ENCODE peak calls at places on chromosome 11, in ten cellular contexts. A is GM12878; W is A549; I is ovary; U is IMR-90; N is cardiac fibroblast; K is lower lobe of right lung; D is astrocyte of the spinal cord; M is effector memory CD4-positive, alpha-beta T cell; F is CD8-positive, alpha-beta T cell. B is an unnamed sample.

GRCh38 chr11:88103337-88104206 is 71.7 kb downstream of the RAB38 start:
- DNase-seq in K (peak), I (no peak), U (peak), D (peak), W (peak), F (no peak), M (no peak), N (peak), A (peak), B (no peak)

GRCh38 chr11:61418136-61418535 is 11.6 kb downstream of the CPSF7 start:
- DNase-seq in M (no peak), W (no peak), N (no peak), A (no peak), U (peak), D (no peak), I (no peak), K (no peak), F (no peak), B (no peak)

GRCh38 chr11:119700536-119701346 is 28.3 kb downstream of the NECTIN1 start:
- DNase-seq in D (no peak), M (no peak), W (no peak), A (no peak), N (no peak), U (no peak), F (no peak), K (peak), I (no peak), B (no peak)

GRCh38 chr11:60937144-60937527 is 12.9 kb downstream of the TMEM132A start:
- DNase-seq in D (no peak), W (no peak), I (no peak), K (no peak), N (no peak), F (no peak), U (no peak), M (no peak), A (no peak), B (no peak)

GRCh38 chr11:131386408-131386807 is 16.0 kb downstream of the NTM start:
- DNase-seq in I (no peak), M (no peak), W (no peak), D (no peak), N (no peak), A (no peak), U (no peak), F (no peak), K (no peak), B (no peak)

GRCh38 chr11:81989093-81989492 is 744.6 kb downstream of the FAM181B start:
- DNase-seq in I (no peak), M (no peak), N (no peak), K (no peak), F (no peak), W (no peak), U (no peak), D (peak), A (no peak), B (no peak)

GRCh38 chr11:47886096-47886495 is 37.9 kb upstream of the NUP160 start:
- DNase-seq in U (peak), N (peak), I (no peak), A (no peak), D (peak), M (no peak), W (no peak), K (no peak), F (no peak), B (no peak)

GRCh38 chr11:107691003-107691402 is 20.9 kb downstream of the SLN start:
- DNase-seq in U (peak), I (no peak), W (no peak), F (no peak), A (no peak), D (peak), N (peak), M (no peak), K (no peak), B (no peak)

GRCh38 chr11:114279778-114280532 is 16.2 kb upstream of the NNMT start:
- DNase-seq in I (no peak), N (peak), M (no peak), D (peak), K (no peak), A (no peak), U (peak), F (no peak), W (no peak), B (no peak)

GRCh38 chr11:129694538-129694937 is 121.1 kb upstream of the TMEM45B start:
- DNase-seq in W (no peak), A (no peak), I (no peak), U (no peak), K (no peak), M (no peak), F (no peak), D (no peak), N (no peak), B (no peak)

GRCh38 chr11:46296520-46297448 is 19.3 kb downstream of the CREB3L1 start:
- DNase-seq in M (no peak), F (no peak), A (no peak), N (peak), W (no peak), K (no peak), I (peak), U (peak), D (peak), B (no peak)

GRCh38 chr11:117934526-117935307 is 5.5 kb upstream of the TMPRSS13 start:
- DNase-seq in D (no peak), F (peak), I (peak), A (no peak), M (no peak), N (no peak), K (peak), W (no peak), U (no peak), B (no peak)

GRCh38 chr11:37109205-37109585 is 511.2 kb upstream of the RAG2 start:
- DNase-seq in A (no peak), D (no peak), F (no peak), W (no peak), K (no peak), N (no peak), I (no peak), M (no peak), U (no peak), B (no peak)

GRCh38 chr11:6611092-6612007 is 666 bp downstream of the TAF10 start:
- DNase-seq in F (peak), K (peak), M (no peak), I (peak), A (no peak), N (peak), U (peak), W (no peak), D (peak), B (peak)

GRCh38 chr11:19232910-19233503 is 7.7 kb downstream of the E2F8 start:
- DNase-seq in K (no peak), A (no peak), N (peak), W (peak), M (no peak), D (peak), I (no peak), F (no peak), U (peak), B (peak)

GRCh38 chr11:4385978-4386740 is 7.3 kb downstream of the TRIM21 start:
- DNase-seq in U (no peak), F (no peak), M (no peak), K (no peak), N (no peak), D (no peak), A (no peak), W (no peak), I (no peak), B (no peak)

GRCh38 chr11:120061036-120061760 is 76.7 kb downstream of the TRIM29 start:
- DNase-seq in D (no peak), N (no peak), I (no peak), A (no peak), U (no peak), W (no peak), M (no peak), K (no peak), F (no peak), B (no peak)

GRCh38 chr11:95451261-95451660 is 220.3 kb upstream of the SESN3 start:
- DNase-seq in N (peak), I (no peak), A (no peak), D (no peak), U (no peak), K (no peak), M (no peak), F (no peak), W (no peak), B (no peak)

GRCh38 chr11:13094930-13095687 is 86.0 kb downstream of the RASSF10 start:
- DNase-seq in I (no peak), U (no peak), N (no peak), F (no peak), M (no peak), D (no peak), W (no peak), A (no peak), K (no peak), B (no peak)

GRCh38 chr11:34816698-34817213 is 99.4 kb downstream of the APIP start:
- DNase-seq in A (no peak), U (no peak), W (no peak), M (no peak), K (no peak), D (no peak), N (no peak), I (no peak), F (no peak), B (no peak)

GRCh38 chr11:74278721-74279148 is 32.7 kb downstream of the P4HA3 start:
- DNase-seq in M (no peak), A (no peak), N (peak), W (peak), I (peak), F (no peak), K (no peak), D (peak), U (peak), B (peak)

GRCh38 chr11:73404048-73404447 is 27.8 kb downstream of the RELT start:
- DNase-seq in F (no peak), W (peak), U (peak), M (no peak), I (peak), D (peak), A (no peak), N (peak), K (peak), B (no peak)

GRCh38 chr11:35178862-35179261 is 39.9 kb downstream of the CD44 start:
- DNase-seq in I (no peak), W (no peak), M (no peak), U (peak), F (no peak), D (no peak), K (no peak), N (no peak), A (no peak), B (no peak)

GRCh38 chr11:11540157-11540556 is 81.6 kb downstream of the GALNT18 start:
- DNase-seq in U (no peak), K (no peak), A (no peak), D (no peak), F (no peak), M (no peak), I (no peak), N (no peak), W (no peak), B (no peak)

GRCh38 chr11:11370263-11371060 is 17.4 kb upstream of the CSNK2A3 start:
- DNase-seq in N (no peak), U (no peak), D (no peak), W (no peak), K (no peak), A (no peak), I (no peak), M (no peak), F (no peak), B (no peak)

GRCh38 chr11:73151371-73151870 is 9.3 kb upstream of the FCHSD2 start:
- DNase-seq in D (no peak), F (no peak), K (no peak), M (no peak), I (no peak), U (no peak), N (no peak), A (no peak), W (no peak), B (no peak)

GRCh38 chr11:102147031-102147430 is 36.8 kb downstream of the YAP1 start:
- DNase-seq in W (no peak), I (no peak), N (no peak), F (no peak), A (no peak), K (no peak), M (no peak), U (peak), D (no peak), B (no peak)

GRCh38 chr11:118098996-118099837 is 12.5 kb upstream of the SMIM35 start:
- DNase-seq in W (no peak), U (no peak), D (no peak), A (no peak), I (no peak), N (no peak), M (no peak), F (no peak), K (no peak), B (no peak)

GRCh38 chr11:66317322-66317765 is 500 bp upstream of the CD248 start:
- DNase-seq in I (peak), W (no peak), N (peak), K (no peak), D (no peak), F (peak), A (no peak), U (peak), M (no peak), B (no peak)

GRCh38 chr11:46741600-46742484 is 22.8 kb downstream of the F2 start:
- DNase-seq in A (no peak), W (no peak), U (no peak), I (no peak), N (no peak), M (no peak), D (no peak), K (no peak), F (no peak), B (no peak)

GRCh38 chr11:70077411-70078094 is 564 bp upstream of the ANO1 start:
- DNase-seq in D (no peak), M (no peak), I (no peak), A (no peak), K (no peak), N (no peak), W (no peak), U (no peak), F (no peak), B (no peak)

GRCh38 chr11:70078796-70079616 is 889 bp downstream of the ANO1 start:
- DNase-seq in N (no peak), A (no peak), I (no peak), D (no peak), W (no peak), M (no peak), K (no peak), F (no peak), U (no peak), B (no peak)

GRCh38 chr11:70079691-70080090 is 1.6 kb downstream of the ANO1 start:
- DNase-seq in U (no peak), K (no peak), A (no peak), I (no peak), D (no peak), N (no peak), M (no peak), F (no peak), W (no peak), B (no peak)

GRCh38 chr11:70076461-70076931 is 1.6 kb upstream of the ANO1 start:
- DNase-seq in F (no peak), D (no peak), I (no peak), U (no peak), A (no peak), M (no peak), K (no peak), W (no peak), N (no peak), B (no peak)

GRCh38 chr11:70078095-70078795 is at the start of gene ANO1:
- DNase-seq in K (no peak), W (no peak), I (no peak), A (no peak), F (no peak), D (no peak), N (no peak), M (no peak), U (peak), B (no peak)
- H3K4me3 ChIP-seq in K (peak), W (peak), I (peak), A (no peak), F (no peak), D (no peak), N (no peak), M (no peak), U (peak), B (peak)

GRCh38 chr11:86069408-86070086 is 663 bp upstream of the PICALM start:
- DNase-seq in A (peak), D (peak), M (no peak), K (no peak), F (no peak), I (no peak), U (peak), W (peak), N (peak), B (peak)
- H3K4me3 ChIP-seq in A (peak), D (peak), M (no peak), K (peak), F (peak), I (peak), U (peak), W (peak), N (peak), B (peak)

GRCh38 chr11:125227151-125227550 is 62.6 kb downstream of the PKNOX2 start:
- DNase-seq in W (no peak), I (no peak), F (no peak), M (no peak), A (no peak), K (no peak), U (no peak), N (no peak), D (no peak), B (no peak)

GRCh38 chr11:125229916-125230315 is 65.4 kb downstream of the PKNOX2 start:
- DNase-seq in I (no peak), F (no peak), N (no peak), U (no peak), M (no peak), W (no peak), K (no peak), D (no peak), A (no peak), B (no peak)

GRCh38 chr11:125226701-125227100 is 62.1 kb downstream of the PKNOX2 start:
- DNase-seq in I (no peak), K (no peak), U (no peak), M (no peak), A (no peak), F (no peak), N (no peak), W (no peak), D (no peak), B (no peak)

GRCh38 chr11:125229006-125229405 is 64.5 kb downstream of the PKNOX2 start:
- DNase-seq in M (no peak), W (no peak), F (no peak), I (no peak), D (no peak), N (no peak), K (no peak), U (no peak), A (no peak), B (peak)

GRCh38 chr11:125228425-125228824 is 63.9 kb downstream of the PKNOX2 start:
- DNase-seq in K (no peak), A (no peak), W (no peak), M (no peak), N (no peak), F (no peak), U (no peak), D (no peak), I (no peak), B (no peak)
- H3K4me3 ChIP-seq in K (no peak), A (no peak), W (no peak), M (no peak), N (no peak), F (no peak), U (no peak), D (no peak), I (no peak), B (no peak)

DNA sequence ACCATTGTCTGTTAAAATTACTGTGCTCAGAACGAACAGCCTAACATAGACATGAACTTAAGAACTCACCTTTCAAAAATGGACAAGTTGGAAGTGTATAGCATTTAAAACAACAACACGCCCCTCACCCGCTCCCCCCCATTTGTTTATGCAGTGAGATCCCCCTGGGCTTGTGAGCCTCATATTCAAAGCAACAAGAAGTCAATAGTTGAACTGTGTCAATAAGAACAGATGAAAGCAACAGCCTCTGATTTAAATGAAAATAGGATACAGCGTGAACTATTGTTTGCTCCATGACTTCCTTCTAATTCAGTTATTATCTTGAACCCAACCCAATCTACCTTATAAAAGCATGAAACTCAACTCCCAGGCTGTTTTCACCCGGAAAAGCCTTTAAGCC is 314.2 kb downstream of the BLID start:
- DNase-seq in I (no peak), N (no peak), F (no peak), U (no peak), W (no peak), A (no peak), M (no peak), D (no peak), K (no peak), B (no peak)
- H3K4me3 ChIP-seq in I (no peak), N (no peak), F (no peak), U (no peak), W (no peak), A (no peak), M (no peak), D (no peak), K (no peak), B (no peak)

B was measured in gastrocnemius medialis.